ENCODE peak calls at places on chromosomes 1 and 21, in five cellular contexts. One of them, this sample, is unnamed.
A peak's percentile ranks its signal among the peaks of the same experiment; 100 is the strongest.

GRCh38 chr1:25031601-25031965 is 101.5 kb upstream of the RUNX3 start:
- DNase-seq in non-pigmented ciliary epithelial cell: no peak
- DNase-seq in activated CD4-positive, alpha-beta T cell treated with anti-CD3 and anti-CD28 coated beads for 48 hours: peak; percentile 75
- DNase-seq in stimulated activated CD4-positive, alpha-beta T cell treated with anti-CD3 and anti-CD28 coated beads, Interleukin-2, amount 100 ng/mL, for 24 hours: peak; percentile 68
- DNase-seq in Kasumi-1: no peak
- DNase-seq in this sample: peak; percentile 86

GRCh38 chr21:35697321-35697808 is 363.0 kb downstream of the SETD4 start:
- DNase-seq in non-pigmented ciliary epithelial cell: no peak
- DNase-seq in activated CD4-positive, alpha-beta T cell treated with anti-CD3 and anti-CD28 coated beads for 48 hours: peak; percentile 9
- DNase-seq in stimulated activated CD4-positive, alpha-beta T cell treated with anti-CD3 and anti-CD28 coated beads, Interleukin-2, amount 100 ng/mL, for 24 hours: peak; percentile 2
- DNase-seq in Kasumi-1: peak; percentile 31
- DNase-seq in this sample: no peak

GRCh38 chr1:201212056-201212455 is 21.4 kb downstream of the IGFN1 start:
- DNase-seq in non-pigmented ciliary epithelial cell: no peak
- DNase-seq in activated CD4-positive, alpha-beta T cell treated with anti-CD3 and anti-CD28 coated beads for 48 hours: no peak
- DNase-seq in stimulated activated CD4-positive, alpha-beta T cell treated with anti-CD3 and anti-CD28 coated beads, Interleukin-2, amount 100 ng/mL, for 24 hours: no peak
- DNase-seq in Kasumi-1: no peak
- DNase-seq in this sample: no peak

GRCh38 chr21:42424848-42425602 is 21.3 kb downstream of the UBASH3A start:
- DNase-seq in non-pigmented ciliary epithelial cell: no peak
- DNase-seq in activated CD4-positive, alpha-beta T cell treated with anti-CD3 and anti-CD28 coated beads for 48 hours: peak; percentile 66
- DNase-seq in stimulated activated CD4-positive, alpha-beta T cell treated with anti-CD3 and anti-CD28 coated beads, Interleukin-2, amount 100 ng/mL, for 24 hours: peak; percentile 67
- DNase-seq in Kasumi-1: peak; percentile 97
- DNase-seq in this sample: peak; percentile 84

GRCh38 chr1:108962681-108963051 is 618 bp downstream of the CLCC1 start:
- DNase-seq in non-pigmented ciliary epithelial cell: no peak
- DNase-seq in activated CD4-positive, alpha-beta T cell treated with anti-CD3 and anti-CD28 coated beads for 48 hours: peak; percentile 57
- DNase-seq in stimulated activated CD4-positive, alpha-beta T cell treated with anti-CD3 and anti-CD28 coated beads, Interleukin-2, amount 100 ng/mL, for 24 hours: peak; percentile 51
- DNase-seq in Kasumi-1: no peak
- DNase-seq in this sample: peak; percentile 61

GRCh38 chr1:26357121-26357602 is 3.2 kb upstream of the CRYBG2 start:
- DNase-seq in non-pigmented ciliary epithelial cell: no peak
- DNase-seq in activated CD4-positive, alpha-beta T cell treated with anti-CD3 and anti-CD28 coated beads for 48 hours: no peak
- DNase-seq in stimulated activated CD4-positive, alpha-beta T cell treated with anti-CD3 and anti-CD28 coated beads, Interleukin-2, amount 100 ng/mL, for 24 hours: no peak
- DNase-seq in Kasumi-1: no peak
- DNase-seq in this sample: no peak

GRCh38 chr1:2345297-2346075 is 45.9 kb downstream of the MORN1 start:
- DNase-seq in non-pigmented ciliary epithelial cell: no peak
- DNase-seq in activated CD4-positive, alpha-beta T cell treated with anti-CD3 and anti-CD28 coated beads for 48 hours: no peak
- DNase-seq in stimulated activated CD4-positive, alpha-beta T cell treated with anti-CD3 and anti-CD28 coated beads, Interleukin-2, amount 100 ng/mL, for 24 hours: no peak
- DNase-seq in Kasumi-1: no peak
- DNase-seq in this sample: no peak

GRCh38 chr1:55337801-55338447 is 122.8 kb upstream of the USP24 start:
- DNase-seq in non-pigmented ciliary epithelial cell: no peak
- DNase-seq in activated CD4-positive, alpha-beta T cell treated with anti-CD3 and anti-CD28 coated beads for 48 hours: peak; percentile 13
- DNase-seq in stimulated activated CD4-positive, alpha-beta T cell treated with anti-CD3 and anti-CD28 coated beads, Interleukin-2, amount 100 ng/mL, for 24 hours: no peak
- DNase-seq in Kasumi-1: peak; percentile 73
- DNase-seq in this sample: peak; percentile 25

GRCh38 chr1:3899776-3900149 is 309 bp downstream of the C1orf174 start:
- DNase-seq in non-pigmented ciliary epithelial cell: no peak
- DNase-seq in activated CD4-positive, alpha-beta T cell treated with anti-CD3 and anti-CD28 coated beads for 48 hours: no peak
- DNase-seq in stimulated activated CD4-positive, alpha-beta T cell treated with anti-CD3 and anti-CD28 coated beads, Interleukin-2, amount 100 ng/mL, for 24 hours: no peak
- DNase-seq in Kasumi-1: no peak
- DNase-seq in this sample: no peak